ENCODE peak calls at places on chromosomes 11 and 22, in ten cellular contexts. S is body of pancreas, C is tibial nerve, T is endodermal cell, I is brain microvascular endothelial cell, N is cardiac muscle cell, H is H1, W is IMR-90, Q is heart right ventricle, B is upper lobe of right lung. O is an unnamed sample.

GRCh38 chr11:116177521-116178220 is 595.1 kb downstream of the BUD13 start:
- DNase-seq in S (no peak), C (no peak), T (peak), I (no peak), N (no peak), H (peak), W (no peak), Q (no peak), B (no peak), O (peak)

GRCh38 chr22:35634981-35635540 is 13.2 kb upstream of the APOL6 start:
- DNase-seq in S (no peak), C (no peak), T (no peak), I (no peak), N (no peak), H (no peak), W (peak), Q (no peak), B (no peak), O (no peak)

GRCh38 chr11:38182126-38182907 is 1584.3 kb upstream of the RAG2 start:
- DNase-seq in S (no peak), C (no peak), T (no peak), I (no peak), N (no peak), H (no peak), W (no peak), Q (no peak), B (no peak), O (no peak)

GRCh38 chr11:11432621-11433319 is 79.7 kb upstream of the CSNK2A3 start:
- DNase-seq in S (no peak), C (no peak), T (no peak), I (no peak), N (no peak), H (no peak), W (no peak), Q (no peak), B (no peak), O (no peak)

GRCh38 chr22:40819741-40820140 is 595 bp upstream of the SLC25A17 start:
- DNase-seq in S (no peak), C (no peak), T (no peak), I (no peak), N (no peak), H (no peak), W (peak), Q (no peak), B (no peak), O (no peak)

GRCh38 chr11:128772814-128773213 is 78.9 kb downstream of the FLI1 start:
- DNase-seq in S (peak), C (no peak), T (no peak), I (no peak), N (no peak), H (no peak), W (no peak), Q (peak), B (peak), O (no peak)

GRCh38 chr22:29016067-29016938 is 45.3 kb downstream of the C22orf31 start:
- DNase-seq in S (no peak), C (no peak), T (no peak), I (no peak), N (no peak), H (no peak), W (no peak), Q (no peak), B (no peak), O (no peak)

GRCh38 chr11:62880803-62881578 is at the start of gene SLC3A2:
- DNase-seq in S (peak), C (peak), T (peak), I (peak), N (peak), H (peak), W (peak), Q (peak), B (peak), O (no peak)

GRCh38 chr11:98940913-98941312 is 79.8 kb upstream of the CNTN5 start:
- DNase-seq in S (no peak), C (no peak), T (peak), I (no peak), N (peak), H (no peak), W (no peak), Q (no peak), B (no peak), O (no peak)

GRCh38 chr11:126925321-126926093 is 75.1 kb downstream of the KIRREL3 start:
- DNase-seq in S (no peak), C (no peak), T (peak), I (no peak), N (no peak), H (no peak), W (peak), Q (no peak), B (no peak), O (peak)

GRCh38 chr11:119155733-119156492 is 7.1 kb downstream of the ABCG4 start:
- DNase-seq in S (no peak), C (no peak), T (peak), I (no peak), N (no peak), H (peak), W (no peak), Q (no peak), B (no peak), O (no peak)

GRCh38 chr11:82898242-82898641 is 2.0 kb downstream of the PRCP start:
- DNase-seq in S (no peak), C (no peak), T (no peak), I (no peak), N (no peak), H (no peak), W (no peak), Q (no peak), B (no peak), O (no peak)

GRCh38 chr22:19760652-19761002 is at the start of gene TBX1:
- DNase-seq in S (no peak), C (no peak), T (no peak), I (no peak), N (no peak), H (no peak), W (no peak), Q (no peak), B (no peak), O (no peak)

GRCh38 chr22:41169157-41169556 is 36.0 kb upstream of the L3MBTL2 start:
- DNase-seq in S (no peak), C (no peak), T (no peak), I (no peak), N (no peak), H (no peak), W (no peak), Q (no peak), B (no peak), O (no peak)

GRCh38 chr11:823441-824291 is 4.1 kb upstream of the CRACR2B start:
- DNase-seq in S (no peak), C (no peak), T (no peak), I (no peak), N (no peak), H (no peak), W (no peak), Q (no peak), B (no peak), O (no peak)

GRCh38 chr22:28029962-28030361 is 110.9 kb upstream of the PITPNB start:
- DNase-seq in S (no peak), C (no peak), T (peak), I (no peak), N (no peak), H (no peak), W (no peak), Q (no peak), B (peak), O (peak)

GRCh38 chr11:100151944-100152343 is 535.1 kb upstream of the ARHGAP42 start:
- DNase-seq in S (peak), C (no peak), T (no peak), I (peak), N (no peak), H (no peak), W (no peak), Q (no peak), B (no peak), O (no peak)

GRCh38 chr22:20438066-20438677 is 547 bp upstream of the SCARF2 start:
- DNase-seq in S (no peak), C (no peak), T (peak), I (no peak), N (peak), H (peak), W (peak), Q (no peak), B (peak), O (no peak)

GRCh38 chr11:55172734-55173415 is 89.1 kb upstream of the TRIM48 start:
- DNase-seq in S (peak), C (no peak), T (no peak), I (no peak), N (no peak), H (no peak), W (no peak), Q (no peak), B (peak), O (peak)

GRCh38 chr11:25065711-25066110 is 568.9 kb downstream of the LUZP2 start:
- DNase-seq in S (no peak), C (no peak), T (no peak), I (no peak), N (no peak), H (no peak), W (peak), Q (no peak), B (no peak), O (no peak)

GRCh38 chr11:8017894-8018741 is 31.0 kb downstream of the EIF3F start:
- DNase-seq in S (no peak), C (no peak), T (peak), I (no peak), N (no peak), H (peak), W (no peak), Q (no peak), B (peak), O (peak)
- H3K27ac ChIP-seq in S (no peak), C (peak), T (no peak), I (no peak), N (no peak), H (no peak), W (no peak), Q (peak), B (no peak), O (peak)

GRCh38 chr11:60936467-60937143 is 12.3 kb downstream of the TMEM132A start:
- DNase-seq in S (no peak), C (no peak), T (no peak), I (no peak), N (no peak), H (no peak), W (no peak), Q (no peak), B (peak), O (no peak)
- H3K4me3 ChIP-seq in S (no peak), C (no peak), T (no peak), I (no peak), N (no peak), H (no peak), W (no peak), Q (no peak), B (no peak), O (no peak)

DNA sequence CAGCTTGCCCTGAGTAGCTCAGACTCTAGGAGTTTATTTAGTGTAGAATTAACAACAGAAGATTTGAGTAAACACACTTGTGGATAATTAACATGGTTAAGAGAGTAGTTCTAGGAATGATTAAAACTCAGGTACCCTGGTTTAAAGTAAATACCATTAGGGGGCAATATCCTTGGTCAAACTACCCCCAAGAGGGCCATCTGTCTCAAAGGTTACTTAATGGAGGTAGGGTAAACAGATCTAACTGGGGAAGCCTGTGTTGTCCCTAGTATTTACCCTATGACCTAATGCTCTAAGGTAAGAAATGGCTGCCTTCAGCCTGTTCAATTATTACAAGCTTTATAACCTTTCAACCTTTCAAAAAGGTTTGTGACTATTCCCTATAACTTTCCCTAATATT is 10.6 kb upstream of the GLYATL1 start:
- DNase-seq in S (no peak), C (no peak), T (no peak), I (no peak), N (no peak), H (no peak), W (no peak), Q (no peak), B (no peak), O (no peak)
- TF ChIP-seq CTCF in S (no peak), C (no peak), T (no peak), I (no peak), N (no peak), H (no peak), W (no peak), Q (no peak), B (no peak), O (no peak)

DNA sequence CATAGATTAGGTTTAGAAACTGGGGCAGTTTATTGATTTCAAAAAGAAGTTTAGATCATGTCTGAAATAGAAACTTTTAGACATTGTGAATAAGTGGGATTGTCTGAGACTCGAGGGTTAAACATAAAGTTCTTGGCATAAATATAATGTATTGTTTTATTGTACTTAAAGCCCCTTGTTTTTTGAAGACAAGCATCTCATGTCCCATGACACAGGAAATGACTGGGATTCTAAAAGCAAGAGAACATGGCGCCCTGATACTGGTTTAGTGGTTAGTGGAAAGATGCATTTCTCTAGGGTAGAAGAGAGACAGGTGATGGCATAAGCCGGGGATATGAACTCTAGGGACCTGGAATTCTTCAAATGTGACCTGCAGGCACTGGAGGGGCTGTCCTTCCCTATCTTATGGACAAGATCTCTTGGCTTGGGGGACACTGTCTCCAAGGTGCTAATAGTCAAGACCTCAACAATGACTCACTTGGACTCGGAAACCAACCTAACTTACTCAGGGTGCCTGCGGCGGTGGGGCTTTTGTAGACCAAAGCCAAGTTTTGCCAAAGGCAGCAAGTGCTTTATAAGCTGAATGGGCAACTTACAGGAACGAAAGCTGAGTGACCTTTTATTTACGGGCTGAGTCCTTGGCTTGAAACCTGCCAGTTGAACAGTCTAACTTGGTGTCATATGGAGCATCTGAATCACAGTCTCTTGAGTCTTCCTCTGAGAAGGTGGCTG is 48.2 kb downstream of the UBASH3B start:
- DNase-seq in S (no peak), C (no peak), T (no peak), I (no peak), N (no peak), H (no peak), W (no peak), Q (no peak), B (no peak), O (no peak)
- H3K27ac ChIP-seq in S (no peak), C (no peak), T (no peak), I (no peak), N (no peak), H (no peak), W (no peak), Q (no peak), B (no peak), O (no peak)

GRCh38 chr22:27022741-27023373 is 365.5 kb downstream of the MIAT start:
- DNase-seq in S (no peak), C (no peak), T (no peak), I (no peak), N (no peak), H (no peak), W (no peak), Q (no peak), B (no peak), O (no peak)

GRCh38 chr22:27029584-27030130 is 372.3 kb downstream of the MIAT start:
- DNase-seq in S (no peak), C (no peak), T (no peak), I (no peak), N (no peak), H (no peak), W (no peak), Q (no peak), B (no peak), O (no peak)

GRCh38 chr22:27024982-27025381 is 367.6 kb downstream of the MIAT start:
- DNase-seq in S (no peak), C (no peak), T (no peak), I (no peak), N (no peak), H (no peak), W (no peak), Q (no peak), B (no peak), O (no peak)

GRCh38 chr22:27032121-27032761 is 374.9 kb downstream of the MIAT start:
- DNase-seq in S (peak), C (no peak), T (peak), I (no peak), N (peak), H (peak), W (no peak), Q (peak), B (no peak), O (peak)

GRCh38 chr22:27028093-27028492 is 370.7 kb downstream of the MIAT start:
- DNase-seq in S (no peak), C (no peak), T (no peak), I (no peak), N (no peak), H (no peak), W (no peak), Q (no peak), B (no peak), O (no peak)
- H3K4me3 ChIP-seq in S (no peak), C (no peak), T (no peak), I (no peak), N (no peak), H (no peak), W (no peak), Q (no peak), B (no peak), O (no peak)

DNA sequence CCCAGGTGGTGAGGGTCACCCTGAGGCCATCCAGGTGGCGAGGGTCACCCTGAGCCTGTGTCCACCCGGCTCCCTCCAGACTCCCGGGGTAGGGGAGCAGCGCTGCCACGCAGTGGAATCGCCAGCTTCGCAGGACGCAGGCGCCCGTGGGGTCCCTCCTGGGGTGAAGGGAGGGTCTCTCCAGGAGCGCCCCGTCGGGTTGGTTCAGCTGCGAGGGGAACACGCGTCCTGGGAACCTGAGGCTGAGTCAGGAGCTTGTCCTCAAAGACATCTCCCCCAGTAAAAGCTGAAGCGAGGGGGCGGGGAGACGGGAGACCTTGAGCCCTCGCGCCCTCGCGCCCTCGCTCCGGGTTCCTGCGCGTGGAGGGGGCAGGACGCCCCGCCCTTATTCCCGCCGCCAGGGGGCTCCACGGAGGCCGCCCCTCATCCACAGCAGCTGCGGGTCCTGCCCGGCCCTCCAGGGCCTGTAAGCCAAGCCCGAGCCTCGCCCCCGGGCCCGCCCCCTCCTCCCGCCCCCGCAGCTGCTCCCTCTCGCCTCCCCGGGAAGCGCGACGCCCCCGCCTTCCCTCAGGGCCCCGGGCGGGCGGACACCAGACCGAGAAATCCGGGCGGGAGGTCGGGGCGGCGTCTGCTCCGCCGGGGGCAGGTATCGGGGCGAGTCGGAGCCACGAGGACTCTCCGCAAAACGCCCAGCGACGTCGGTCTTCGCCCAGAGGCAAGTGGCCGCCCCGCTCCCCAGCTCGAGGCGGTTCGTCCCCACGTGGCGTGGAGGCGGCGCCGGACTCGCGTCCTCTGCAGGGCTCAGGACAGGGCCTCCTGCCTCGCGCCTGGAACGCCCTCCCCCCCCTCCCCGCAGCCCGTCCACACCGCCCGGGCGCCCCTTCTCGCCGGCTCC is 22.8 kb downstream of the PIM3 start:
- DNase-seq in S (peak), C (no peak), T (peak), I (no peak), N (no peak), H (peak), W (no peak), Q (no peak), B (peak), O (no peak)
- TF ChIP-seq CTCF in S (no peak), C (peak), T (peak), I (peak), N (peak), H (peak), W (peak), Q (peak), B (peak), O (no peak)

GRCh38 chr22:43098356-43098755 is 9.2 kb upstream of the TTLL1 start:
- DNase-seq in S (no peak), C (no peak), T (no peak), I (no peak), N (peak), H (no peak), W (no peak), Q (no peak), B (no peak), O (no peak)
- H3K27ac ChIP-seq in S (no peak), C (no peak), T (no peak), I (no peak), N (peak), H (no peak), W (no peak), Q (peak), B (no peak), O (no peak)

DNA sequence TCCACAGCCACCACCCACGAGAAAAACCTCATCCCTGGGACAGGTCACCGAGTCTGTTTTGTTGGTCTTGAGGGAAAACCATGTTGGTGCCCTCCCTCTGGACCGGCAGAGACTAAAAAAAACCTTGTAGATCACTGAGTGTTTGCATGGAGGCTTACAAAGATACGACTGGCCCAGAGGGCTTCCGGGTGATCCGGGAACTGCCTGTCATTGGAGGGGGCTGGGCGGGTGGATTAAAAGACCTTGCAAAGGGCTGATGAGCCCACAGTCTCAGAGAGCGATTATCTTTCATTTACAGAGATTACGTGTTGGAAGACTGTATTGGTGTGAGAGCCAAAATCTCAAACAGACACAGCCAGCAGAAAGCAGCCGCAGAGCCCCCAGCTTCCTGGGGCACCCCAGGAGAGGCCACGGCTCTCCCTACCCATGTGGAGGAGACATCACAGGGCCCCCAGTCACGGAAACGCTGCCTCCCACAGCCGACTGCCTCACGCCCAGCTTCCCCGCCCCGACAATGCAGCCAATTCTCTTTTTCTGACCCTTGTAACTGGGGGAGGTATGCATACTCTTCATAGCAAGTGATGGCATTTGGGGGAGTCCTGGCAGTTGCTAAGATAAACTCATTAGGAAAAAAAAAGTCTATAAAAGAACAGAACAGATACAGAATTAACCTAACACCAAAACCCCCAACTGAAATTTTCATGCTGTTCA is 426.4 kb downstream of the CTTN start:
- DNase-seq in S (no peak), C (no peak), T (peak), I (no peak), N (no peak), H (no peak), W (no peak), Q (no peak), B (no peak), O (no peak)
- H3K4me3 ChIP-seq in S (no peak), C (no peak), T (no peak), I (no peak), N (no peak), H (no peak), W (no peak), Q (no peak), B (no peak), O (no peak)

DNA sequence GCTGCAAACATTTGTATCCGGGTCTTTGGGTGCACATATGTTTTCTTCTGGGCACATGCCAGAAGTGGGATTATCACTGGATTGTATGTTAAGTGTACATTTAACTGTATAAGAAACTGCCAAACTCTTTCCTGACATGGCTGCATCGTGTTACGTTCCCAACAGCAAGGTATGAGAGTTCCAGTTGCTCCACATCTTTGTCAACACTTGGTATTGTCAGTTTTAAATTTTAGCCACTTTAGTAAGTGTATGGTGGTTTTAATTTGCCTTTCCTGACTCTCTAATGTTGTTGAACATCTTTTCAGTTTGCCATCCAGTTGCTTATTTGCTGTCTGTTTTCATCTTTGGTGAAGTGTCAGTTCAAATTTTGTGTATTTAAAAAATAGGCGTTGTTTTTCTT is 22.5 kb upstream of the SMIM38 start:
- DNase-seq in S (peak), C (no peak), T (no peak), I (no peak), N (no peak), H (no peak), W (no peak), Q (no peak), B (no peak), O (no peak)
- TF ChIP-seq CTCF in S (no peak), C (no peak), T (no peak), I (no peak), N (no peak), H (no peak), W (no peak), Q (no peak), B (no peak), O (no peak)